ENCODE peak calls at places on chromosomes 12 and 14, in nine cellular contexts. J is thyroid gland, D is suprapubic skin, L is upper lobe of left lung, V is AG04450, N is tibial nerve, P is psoas muscle, F is mammary epithelial cell, H is heart right ventricle. M is an unnamed sample. For H3K9me3, the result is how much of the 10 kb centered on the place peaks cover.

GRCh38 chr14:77319416-77319815 is 1.3 kb downstream of the POMT2 start:
- DNase-seq in J (peak), D (peak), L (no peak), V (no peak), N (no peak), P (no peak), F (no peak), H (no peak), M (no peak)

GRCh38 chr12:6367065-6367968 is 8.0 kb downstream of the SCNN1A start:
- DNase-seq in J (no peak), D (no peak), L (no peak), V (no peak), N (no peak), P (no peak), F (no peak), H (no peak), M (no peak)

GRCh38 chr14:76484355-76484754 is 108.4 kb downstream of the ESRRB start:
- DNase-seq in J (no peak), D (no peak), L (no peak), V (no peak), N (no peak), P (no peak), F (no peak), H (no peak), M (no peak)

GRCh38 chr14:74846968-74847549 is 28.9 kb downstream of the PROX2 start:
- DNase-seq in J (no peak), D (no peak), L (no peak), V (no peak), N (no peak), P (no peak), F (peak), H (no peak), M (no peak)

GRCh38 chr14:81551471-81551870 is 17.8 kb upstream of the SEL1L start:
- DNase-seq in J (no peak), D (no peak), L (no peak), V (no peak), N (no peak), P (no peak), F (peak), H (no peak), M (no peak)

GRCh38 chr14:68476212-68476964 is 316.5 kb downstream of the ZFP36L1 start:
- DNase-seq in J (peak), D (no peak), L (peak), V (peak), N (peak), P (peak), F (peak), H (peak), M (no peak)

GRCh38 chr12:97075583-97076268 is 168.7 kb downstream of the NEDD1 start:
- DNase-seq in J (no peak), D (no peak), L (no peak), V (no peak), N (no peak), P (no peak), F (peak), H (no peak), M (no peak)

GRCh38 chr12:6871052-6871957 is 1.8 kb downstream of the SPSB2 start:
- DNase-seq in J (no peak), D (no peak), L (peak), V (no peak), N (no peak), P (no peak), F (peak), H (no peak), M (no peak)

GRCh38 chr12:116294464-116295002 is 17.0 kb upstream of the MED13L start:
- DNase-seq in J (no peak), D (no peak), L (no peak), V (no peak), N (no peak), P (no peak), F (no peak), H (no peak), M (no peak)

GRCh38 chr12:125949471-125949870 is 884.2 kb downstream of the AACS start:
- DNase-seq in J (no peak), D (no peak), L (no peak), V (no peak), N (no peak), P (no peak), F (no peak), H (no peak), M (no peak)

GRCh38 chr12:6336859-6337744 is 4.8 kb downstream of the TNFRSF1A start:
- DNase-seq in J (no peak), D (no peak), L (peak), V (no peak), N (no peak), P (no peak), F (no peak), H (no peak), M (peak)

GRCh38 chr12:84969226-84969625 is 56.6 kb upstream of the SLC6A15 start:
- DNase-seq in J (no peak), D (no peak), L (no peak), V (no peak), N (no peak), P (no peak), F (peak), H (no peak), M (no peak)

GRCh38 chr14:102516531-102517411 is 7.2 kb upstream of the ANKRD9 start:
- DNase-seq in J (peak), D (no peak), L (peak), V (no peak), N (no peak), P (peak), F (peak), H (no peak), M (peak)

GRCh38 chr14:68638817-68639517 is 153.9 kb downstream of the ZFP36L1 start:
- DNase-seq in J (no peak), D (no peak), L (no peak), V (no peak), N (no peak), P (no peak), F (no peak), H (no peak), M (no peak)

GRCh38 chr12:68587448-68587873 is 23.2 kb upstream of the RAP1B start:
- DNase-seq in J (no peak), D (no peak), L (no peak), V (no peak), N (no peak), P (no peak), F (no peak), H (no peak), M (no peak)

GRCh38 chr12:114064497-114064896 is 98.4 kb upstream of the RBM19 start:
- DNase-seq in J (no peak), D (no peak), L (no peak), V (no peak), N (no peak), P (no peak), F (no peak), H (no peak), M (no peak)

GRCh38 chr14:35159742-35160409 is 37.5 kb downstream of the PRORP start:
- DNase-seq in J (no peak), D (no peak), L (no peak), V (peak), N (no peak), P (no peak), F (peak), H (no peak), M (no peak)

GRCh38 chr12:26246483-26247164 is 51.3 kb downstream of the SSPN start:
- DNase-seq in J (peak), D (no peak), L (peak), V (no peak), N (no peak), P (no peak), F (peak), H (no peak), M (no peak)

GRCh38 chr12:34591966-34592365 is 569.7 kb downstream of the ALG10 start:
- DNase-seq in J (no peak), D (no peak), L (no peak), V (no peak), N (no peak), P (no peak), F (no peak), H (no peak), M (no peak)
- H3K9me3 ChIP-seq in J (under half), D (half or more), L (half or more), V (under half), N (half or more), P (half or more), F (under half), H (half or more), M (under half)

DNA sequence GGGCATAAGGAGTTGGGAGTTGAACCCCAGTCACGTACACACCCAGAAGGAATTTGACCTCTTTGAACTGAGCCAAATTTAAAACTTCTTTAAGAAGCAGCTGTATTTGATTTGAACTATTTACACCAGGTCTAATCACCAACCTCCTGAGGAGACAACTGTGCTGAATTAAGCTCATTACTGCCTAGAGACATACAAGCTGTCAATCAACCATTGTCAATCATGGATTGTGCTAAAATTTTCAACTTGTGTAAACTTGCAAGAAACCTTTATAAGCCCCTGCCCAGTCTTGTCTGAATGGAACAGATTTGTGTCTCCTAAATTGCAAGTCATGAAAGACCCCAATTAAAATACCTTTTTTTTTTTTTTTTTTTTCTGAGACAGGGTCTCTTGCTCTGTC is 44.3 kb upstream of the RESF1 start:
- DNase-seq in J (no peak), D (no peak), L (no peak), V (no peak), N (no peak), P (no peak), F (no peak), H (no peak), M (no peak)
- H3K9me3 ChIP-seq in J (under half), D (under half), L (under half), V (under half), N (under half), P (under half), F (under half), H (under half), M (under half)

GRCh38 chr12:20490213-20490612 is 121.9 kb downstream of the PDE3A start:
- DNase-seq in J (no peak), D (no peak), L (no peak), V (no peak), N (no peak), P (no peak), F (no peak), H (no peak), M (no peak)
- H3K9me3 ChIP-seq in J (under half), D (under half), L (under half), V (under half), N (under half), P (under half), F (under half), H (under half), M (under half)

DNA sequence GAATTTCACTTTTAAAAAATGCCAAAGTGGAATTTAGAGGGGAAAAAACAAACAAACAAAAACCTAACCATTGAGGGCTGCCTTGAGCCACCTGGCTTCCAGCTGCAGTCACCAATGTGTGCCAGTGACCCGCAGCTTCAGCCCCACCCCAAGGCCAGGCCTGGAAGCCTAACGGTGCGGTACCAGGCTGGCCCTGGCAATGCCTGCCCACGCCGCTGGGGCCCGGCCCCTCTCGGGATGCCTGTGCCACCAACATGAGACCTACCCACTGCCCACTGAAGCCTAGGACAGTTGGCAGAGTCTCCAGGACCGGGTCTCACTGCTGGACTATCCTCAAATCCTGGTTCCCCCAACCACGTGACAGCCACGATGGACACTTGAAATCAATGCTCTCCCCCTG is 96.6 kb downstream of the NCOR2 start:
- DNase-seq in J (no peak), D (no peak), L (no peak), V (no peak), N (no peak), P (no peak), F (no peak), H (no peak), M (no peak)
- H3K9me3 ChIP-seq in J (under half), D (under half), L (under half), V (under half), N (under half), P (under half), F (under half), H (under half), M (under half)

DNA sequence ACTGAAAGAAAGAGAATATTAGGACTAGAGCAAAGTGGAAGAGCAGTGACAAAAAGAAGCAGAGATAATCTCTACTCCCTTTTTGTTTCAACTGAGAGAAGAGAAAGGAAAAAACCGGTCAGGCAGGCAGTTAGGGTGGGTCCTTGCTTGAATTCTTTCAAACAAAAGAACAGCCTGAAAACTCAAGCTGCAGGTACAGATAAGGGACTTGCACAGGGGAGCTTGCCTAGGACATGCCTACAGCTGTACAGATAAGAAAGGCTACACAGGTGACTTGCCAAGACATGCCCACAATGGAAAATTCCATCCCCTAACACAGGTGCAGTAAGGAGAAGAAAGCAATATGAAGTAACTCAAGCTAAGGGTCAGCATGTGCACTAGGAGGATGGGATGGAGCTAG is 532.2 kb upstream of the MIS18BP1 start:
- DNase-seq in J (no peak), D (no peak), L (no peak), V (no peak), N (no peak), P (no peak), F (peak), H (no peak), M (no peak)
- H3K9me3 ChIP-seq in J (under half), D (under half), L (under half), V (under half), N (half or more), P (under half), F (under half), H (half or more), M (under half)

GRCh38 chr14:85187521-85187920 is 342.4 kb upstream of the FLRT2 start:
- DNase-seq in J (no peak), D (no peak), L (no peak), V (no peak), N (no peak), P (no peak), F (peak), H (no peak), M (no peak)
- H3K9me3 ChIP-seq in J (under half), D (under half), L (under half), V (under half), N (under half), P (under half), F (under half), H (under half), M (under half)

DNA sequence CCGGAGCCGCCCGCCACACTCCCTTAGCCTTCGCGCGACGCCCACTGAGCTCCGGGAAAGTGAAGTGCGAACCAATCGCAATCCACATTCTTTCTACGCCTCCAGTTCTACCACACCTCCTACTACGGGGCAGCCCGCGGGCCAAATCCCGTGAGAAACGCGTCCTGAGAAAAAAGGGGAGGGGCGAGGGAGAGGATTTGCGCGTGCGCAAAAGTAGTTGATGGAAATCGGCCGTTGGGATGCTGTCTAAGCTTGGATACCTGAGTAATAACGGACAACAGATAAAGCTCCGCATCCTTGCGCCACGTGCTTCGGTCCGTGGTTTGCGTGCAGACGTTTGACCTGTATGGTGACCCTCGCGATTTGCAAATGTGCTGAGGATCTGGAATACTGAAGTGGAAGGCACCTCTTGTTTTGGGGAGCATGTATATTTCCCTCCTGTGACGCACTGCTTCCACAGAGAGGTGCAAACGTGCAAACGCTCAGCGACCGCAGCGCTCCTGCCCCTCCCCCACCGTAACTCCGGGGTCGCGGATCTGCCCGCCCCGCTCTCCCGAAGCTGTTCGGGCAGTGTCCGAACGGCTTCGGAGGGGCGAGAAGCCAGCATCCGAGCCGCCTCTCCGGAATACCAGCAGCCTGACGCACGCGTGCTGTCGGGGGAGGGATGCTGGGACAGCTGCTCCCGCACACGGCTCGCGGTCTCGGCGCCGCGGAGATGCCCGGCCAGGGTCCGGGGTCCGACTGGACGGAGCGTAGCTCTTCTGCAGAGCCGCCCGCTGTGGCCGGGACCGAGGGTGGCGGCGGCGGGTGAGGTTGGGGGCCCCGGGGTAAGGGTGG is at the start of the genes FAM216A and GPN3:
- DNase-seq in J (peak), D (peak), L (peak), V (peak), N (peak), P (peak), F (peak), H (peak), M (peak)
- H3K9me3 ChIP-seq in J (under half), D (under half), L (under half), V (under half), N (under half), P (under half), F (under half), H (under half), M (under half)

GRCh38 chr12:132918680-132919079 is 31.3 kb upstream of the CHFR start:
- DNase-seq in J (no peak), D (no peak), L (no peak), V (no peak), N (no peak), P (no peak), F (no peak), H (no peak), M (no peak)
- H3K9me3 ChIP-seq in J (under half), D (half or more), L (half or more), V (half or more), N (half or more), P (half or more), F (half or more), H (half or more), M (under half)

M was measured in T-helper 17 cell.